ENCODE peak calls at places on chromosome 20, in five cellular contexts. G is LNCaP clone FGC, A is mesothelial cell of epicardium, H is uterus, C is A549. I is an unnamed sample.

GRCh38 chr20:2942439-2942838 is 69.2 kb downstream of the PTPRA start:
- DNase-seq in H (no peak), C (no peak), A (no peak), G (no peak), I (no peak)

GRCh38 chr20:55437778-55438417 is 567.4 kb downstream of the CBLN4 start:
- DNase-seq in H (no peak), A (no peak), C (no peak), G (no peak), I (no peak)

GRCh38 chr20:25397081-25397480 is 6.4 kb upstream of the ABHD12 start:
- DNase-seq in H (no peak), G (no peak), A (no peak), C (no peak), I (no peak)

GRCh38 chr20:10040070-10040970 is 5.5 kb downstream of the ANKEF1 start:
- DNase-seq in H (no peak), C (peak), A (no peak), G (no peak), I (no peak)

GRCh38 chr20:20022498-20022897 is 5.3 kb downstream of the NAA20 start:
- DNase-seq in H (no peak), C (no peak), A (no peak), G (no peak), I (no peak)

GRCh38 chr20:10863337-10864060 is 189.7 kb upstream of the JAG1 start:
- DNase-seq in H (peak), G (no peak), C (no peak), A (no peak), I (no peak)

GRCh38 chr20:10670521-10671220 is 3.1 kb downstream of the JAG1 start:
- DNase-seq in C (no peak), H (no peak), A (no peak), G (no peak), I (no peak)

GRCh38 chr20:32528291-32528891 is 56.7 kb downstream of the NOL4L start:
- DNase-seq in H (no peak), C (no peak), G (no peak), A (no peak), I (no peak)

GRCh38 chr20:36830791-36831691 is 44.9 kb upstream of the TLDC2 start:
- DNase-seq in H (peak), A (no peak), C (no peak), G (no peak), I (no peak)

GRCh38 chr20:10922941-10923340 is 249.1 kb upstream of the JAG1 start:
- DNase-seq in G (no peak), H (no peak), A (no peak), C (no peak), I (no peak)

GRCh38 chr20:58645277-58645968 is 5.7 kb upstream of the STX16 start:
- DNase-seq in C (no peak), H (no peak), G (peak), A (no peak), I (no peak)

GRCh38 chr20:41087777-41088176 is 49.6 kb upstream of the PLCG1 start:
- DNase-seq in A (no peak), G (no peak), C (no peak), H (no peak), I (no peak)

GRCh38 chr20:45305262-45305661 is 1.4 kb upstream of the RBPJL start:
- DNase-seq in G (no peak), A (no peak), H (no peak), C (no peak), I (no peak)

GRCh38 chr20:46199198-46199597 is 81.1 kb downstream of the CD40 start:
- DNase-seq in C (peak), A (no peak), G (no peak), H (no peak), I (no peak)

GRCh38 chr20:51451484-51451883 is 91.0 kb downstream of the NFATC2 start:
- DNase-seq in G (no peak), H (no peak), C (no peak), A (no peak), I (no peak)
- TF ChIP-seq CTCF in G (no peak), H (no peak), C (no peak), A (no peak), I (no peak)

GRCh38 chr20:23105193-23105592 is 19.1 kb upstream of the CD93 start:
- DNase-seq in A (no peak), H (no peak), C (no peak), G (no peak), I (no peak)

GRCh38 chr20:23103284-23104018 is 17.3 kb upstream of the CD93 start:
- DNase-seq in C (no peak), A (no peak), H (no peak), G (no peak), I (no peak)

GRCh38 chr20:23101696-23102095 is 15.6 kb upstream of the CD93 start:
- DNase-seq in H (no peak), C (no peak), A (no peak), G (no peak), I (no peak)

GRCh38 chr20:23108871-23109270 is 22.7 kb upstream of the CD93 start:
- DNase-seq in H (no peak), A (no peak), G (no peak), C (no peak), I (no peak)

GRCh38 chr20:23106271-23106851 is 20.2 kb upstream of the CD93 start:
- DNase-seq in A (no peak), G (peak), H (no peak), C (no peak), I (no peak)
- TF ChIP-seq CTCF in A (no peak), G (no peak), H (no peak), C (no peak), I (no peak)

GRCh38 chr20:49909499-49910339 is 5.6 kb downstream of the SPATA2 start:
- DNase-seq in A (no peak), H (no peak), C (no peak), G (peak), I (no peak)
- TF ChIP-seq CTCF in A (no peak), H (no peak), C (no peak), G (peak), I (peak)

GRCh38 chr20:301886-302848 is 4.8 kb downstream of the ZCCHC3 start:
- DNase-seq in C (no peak), G (no peak), H (no peak), A (no peak), I (no peak)
- TF ChIP-seq CTCF in C (no peak), G (no peak), H (no peak), A (no peak), I (no peak)

DNA sequence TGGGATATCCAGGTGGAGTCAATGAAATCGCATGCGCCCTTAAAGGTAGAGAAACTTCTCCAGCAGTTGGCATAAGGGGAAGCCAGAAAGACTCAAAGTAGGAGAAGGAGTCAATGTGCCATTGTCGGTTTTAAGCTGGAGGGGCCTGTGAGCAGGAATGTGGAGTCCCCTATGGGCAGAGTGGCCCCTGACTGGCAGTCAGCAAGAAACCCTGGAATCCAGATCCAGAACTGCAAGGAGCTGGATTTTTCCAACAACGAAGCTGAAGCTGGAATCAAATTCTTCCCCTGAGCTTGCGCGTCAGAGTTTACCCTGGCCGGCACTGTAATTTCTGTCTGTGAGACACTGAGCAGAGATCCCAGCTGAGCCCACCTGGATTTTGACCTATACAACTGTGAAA is 315.0 kb downstream of the DHX35 start:
- DNase-seq in C (no peak), H (no peak), G (no peak), A (no peak), I (no peak)
- TF ChIP-seq CTCF in C (no peak), H (no peak), G (no peak), A (no peak), I (no peak)

GRCh38 chr20:13822459-13822858 is 37.6 kb downstream of the NDUFAF5 start:
- DNase-seq in C (no peak), H (no peak), A (no peak), G (no peak), I (no peak)
- TF ChIP-seq CTCF in C (no peak), H (no peak), A (no peak), G (no peak), I (no peak)

GRCh38 chr20:39429716-39430115 is 467.6 kb downstream of the DHX35 start:
- DNase-seq in H (no peak), C (no peak), A (no peak), G (no peak), I (no peak)
- TF ChIP-seq CTCF in H (no peak), C (no peak), A (peak), G (peak), I (no peak)

GRCh38 chr20:63115651-63116411 is 100.1 kb downstream of the YTHDF1 start:
- DNase-seq in C (no peak), H (no peak), G (no peak), A (no peak), I (no peak)
- TF ChIP-seq CTCF in C (no peak), H (no peak), G (no peak), A (no peak), I (no peak)

DNA sequence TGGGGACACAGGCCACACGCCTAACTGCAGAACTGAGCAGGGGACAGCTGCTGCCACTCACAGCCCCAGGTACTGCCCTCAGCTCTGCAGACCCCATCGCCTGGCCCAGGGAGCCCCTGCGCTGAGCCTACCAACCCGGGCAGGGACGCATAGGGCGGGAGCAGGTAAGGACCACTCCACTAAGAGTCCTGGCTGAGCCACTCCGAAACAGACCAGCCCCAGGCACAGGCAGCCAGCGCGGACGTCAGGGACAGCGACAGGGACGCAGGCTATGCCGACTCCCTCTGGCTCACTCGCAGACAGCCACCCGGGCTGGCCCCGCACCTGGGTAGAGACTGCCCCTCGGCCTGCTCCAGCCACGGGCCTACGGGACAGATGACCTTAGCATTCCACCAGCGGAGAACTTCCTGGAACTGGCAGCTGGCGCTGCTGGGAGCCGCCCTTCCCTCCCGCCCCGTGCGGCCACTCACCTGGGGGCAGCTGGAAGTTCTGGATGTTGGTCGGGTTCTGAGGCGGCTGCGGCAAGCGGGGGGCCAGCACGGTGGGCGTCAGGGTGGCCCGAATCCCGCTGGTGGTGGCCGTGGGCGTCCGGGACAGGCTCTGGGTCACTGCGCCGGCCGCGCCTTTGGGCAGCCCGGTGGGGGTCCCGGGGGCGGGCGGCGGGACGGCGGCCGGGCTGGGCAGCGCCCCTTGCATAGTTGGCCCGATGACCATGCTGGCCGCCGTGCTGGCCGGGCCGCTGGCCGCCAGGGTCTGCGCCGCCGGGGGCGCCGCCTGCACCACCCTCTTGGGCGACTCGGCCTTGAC is 1.5 kb downstream of the TAF4 start:
- DNase-seq in C (no peak), H (no peak), A (no peak), G (no peak), I (no peak)
- TF ChIP-seq CTCF in C (no peak), H (no peak), A (no peak), G (no peak), I (no peak)

GRCh38 chr20:34473262-34473883 is 42.8 kb upstream of the DYNLRB1 start:
- DNase-seq in H (peak), C (peak), G (no peak), A (no peak), I (no peak)
- TF ChIP-seq CTCF in H (peak), C (peak), G (peak), A (no peak), I (peak)

I was measured in D721Med.